ENCODE peak calls at places on chromosomes 6 and 20, in five cellular contexts. T is Calu3; B is GM04504; M is stimulated activated CD4-positive, alpha-beta T cell treated with anti-CD3 and anti-CD28 coated beads, Interleukin-4, amount 100 ng/mL, for 48 hours; H is A549. R is an unnamed sample.

GRCh38 chr6:159107451-159108260 is 61.5 kb upstream of the FNDC1 start:
- DNase-seq in B (no peak), T (no peak), M (no peak), H (no peak), R (no peak)

GRCh38 chr6:139539852-139540251 is 165.4 kb upstream of the CITED2 start:
- DNase-seq in B (peak), M (no peak), H (peak), T (peak), R (no peak)

GRCh38 chr20:36988494-36988966 is 37.0 kb upstream of the SAMHD1 start:
- DNase-seq in B (peak), T (no peak), M (no peak), H (no peak), R (no peak)

GRCh38 chr6:136429264-136429663 is 121.0 kb downstream of the MAP7 start:
- DNase-seq in H (no peak), B (no peak), T (no peak), M (no peak), R (no peak)

GRCh38 chr6:7974932-7975763 is 64.6 kb upstream of the TXNDC5 start:
- DNase-seq in T (peak), M (no peak), H (peak), B (peak), R (no peak)

GRCh38 chr6:151847064-151847463 is 39.6 kb downstream of the ESR1 start:
- DNase-seq in T (peak), M (no peak), B (peak), H (no peak), R (no peak)

GRCh38 chr6:33662318-33662717 is 41.2 kb downstream of the ITPR3 start:
- DNase-seq in B (no peak), M (no peak), H (no peak), T (no peak), R (no peak)

GRCh38 chr6:153058291-153058690 is 55.8 kb upstream of the MTRF1L start:
- DNase-seq in B (no peak), H (no peak), M (no peak), T (no peak), R (no peak)

GRCh38 chr6:160955508-160956295 is 35.9 kb upstream of the MAP3K4 start:
- DNase-seq in B (no peak), M (no peak), H (no peak), T (no peak), R (no peak)

GRCh38 chr20:3800256-3800877 is 4.3 kb downstream of the CDC25B start:
- DNase-seq in B (no peak), H (no peak), M (no peak), T (no peak), R (no peak)

GRCh38 chr20:48850257-48850656 is 22.5 kb upstream of the PREX1 start:
- DNase-seq in M (no peak), T (no peak), B (no peak), H (no peak), R (no peak)

GRCh38 chr6:42978487-42978792 is 541 bp downstream of the PEX6 start:
- DNase-seq in B (no peak), M (no peak), T (peak), H (peak), R (no peak)

GRCh38 chr20:8082025-8082424 is 50.0 kb upstream of the PLCB1 start:
- DNase-seq in M (no peak), H (peak), T (no peak), B (no peak), R (no peak)

GRCh38 chr6:938271-939046 is 245.5 kb upstream of the EXOC2 start:
- DNase-seq in B (no peak), M (no peak), T (no peak), H (no peak), R (no peak)

R was measured in AG04449.